ENCODE peak calls at places on chromosome 13, in five cellular contexts. One of them, this sample, is unnamed.

GRCh38 chr13:95049772-95050171 is 251.5 kb downstream of the ABCC4 start:
- ATAC-seq in GM12878: peak; percentile 40
- ATAC-seq in gastrocnemius medialis: no peak
- ATAC-seq in upper lobe of left lung: no peak
- ATAC-seq in right lobe of liver: no peak
- ATAC-seq in this sample: no peak

GRCh38 chr13:30105381-30105780 is 202.0 kb downstream of the KATNAL1 start:
- ATAC-seq in GM12878: no peak
- ATAC-seq in gastrocnemius medialis: no peak
- ATAC-seq in upper lobe of left lung: no peak
- ATAC-seq in right lobe of liver: no peak
- ATAC-seq in this sample: no peak

GRCh38 chr13:39910833-39911232 is 255.4 kb downstream of the COG6 start:
- ATAC-seq in GM12878: no peak
- ATAC-seq in gastrocnemius medialis: no peak
- ATAC-seq in upper lobe of left lung: peak; percentile 57
- ATAC-seq in right lobe of liver: no peak
- ATAC-seq in this sample: no peak

GRCh38 chr13:40207110-40207478 is 459.3 kb downstream of the FOXO1 start:
- ATAC-seq in GM12878: peak; percentile 77
- ATAC-seq in gastrocnemius medialis: no peak
- ATAC-seq in upper lobe of left lung: no peak
- ATAC-seq in right lobe of liver: no peak
- ATAC-seq in this sample: no peak

GRCh38 chr13:109412232-109412935 is 374.0 kb downstream of the IRS2 start:
- ATAC-seq in GM12878: peak; percentile 54
- ATAC-seq in gastrocnemius medialis: peak; percentile 58
- ATAC-seq in upper lobe of left lung: peak; percentile 70
- ATAC-seq in right lobe of liver: peak; percentile 89
- ATAC-seq in this sample: peak; percentile 43

GRCh38 chr13:87878706-87879105 is 207.5 kb downstream of the SLITRK5 start:
- ATAC-seq in GM12878: no peak
- ATAC-seq in gastrocnemius medialis: no peak
- ATAC-seq in upper lobe of left lung: no peak
- ATAC-seq in right lobe of liver: no peak
- ATAC-seq in this sample: no peak

GRCh38 chr13:44868397-44868796 is 120.9 kb downstream of the NUFIP1 start:
- ATAC-seq in GM12878: peak; percentile 93
- ATAC-seq in gastrocnemius medialis: no peak
- ATAC-seq in upper lobe of left lung: no peak
- ATAC-seq in right lobe of liver: no peak
- ATAC-seq in this sample: no peak

GRCh38 chr13:32825481-32825880 is 190.7 kb upstream of the KL start:
- ATAC-seq in GM12878: no peak
- ATAC-seq in gastrocnemius medialis: no peak
- ATAC-seq in upper lobe of left lung: no peak
- ATAC-seq in right lobe of liver: no peak
- ATAC-seq in this sample: no peak

GRCh38 chr13:30697177-30697953 is 38.0 kb upstream of the ALOX5AP start:
- ATAC-seq in GM12878: no peak
- ATAC-seq in gastrocnemius medialis: peak; percentile 24
- ATAC-seq in upper lobe of left lung: peak; percentile 61
- ATAC-seq in right lobe of liver: peak; percentile 62
- ATAC-seq in this sample: no peak

GRCh38 chr13:75153834-75154233 is 328.1 kb downstream of the TBC1D4 start:
- ATAC-seq in GM12878: no peak
- ATAC-seq in gastrocnemius medialis: no peak
- ATAC-seq in upper lobe of left lung: no peak
- ATAC-seq in right lobe of liver: no peak
- ATAC-seq in this sample: no peak

GRCh38 chr13:46158983-46159382 is 23.0 kb downstream of the LCP1 start:
- ATAC-seq in GM12878: no peak
- ATAC-seq in gastrocnemius medialis: no peak
- ATAC-seq in upper lobe of left lung: no peak
- ATAC-seq in right lobe of liver: no peak
- ATAC-seq in this sample: no peak

GRCh38 chr13:48938308-48938943 is 37.3 kb upstream of the FNDC3A start:
- ATAC-seq in GM12878: no peak
- ATAC-seq in gastrocnemius medialis: no peak
- ATAC-seq in upper lobe of left lung: no peak
- ATAC-seq in right lobe of liver: no peak
- ATAC-seq in this sample: no peak

GRCh38 chr13:63972328-63972727 is 2556.7 kb upstream of the PCDH20 start:
- ATAC-seq in GM12878: no peak
- ATAC-seq in gastrocnemius medialis: no peak
- ATAC-seq in upper lobe of left lung: no peak
- ATAC-seq in right lobe of liver: no peak
- ATAC-seq in this sample: no peak

GRCh38 chr13:101202590-101202989 is 213.7 kb downstream of the NALCN start:
- ATAC-seq in GM12878: no peak
- ATAC-seq in gastrocnemius medialis: no peak
- ATAC-seq in upper lobe of left lung: no peak
- ATAC-seq in right lobe of liver: no peak
- ATAC-seq in this sample: no peak

GRCh38 chr13:39874331-39875055 is 219.0 kb downstream of the COG6 start:
- ATAC-seq in GM12878: no peak
- ATAC-seq in gastrocnemius medialis: no peak
- ATAC-seq in upper lobe of left lung: no peak
- ATAC-seq in right lobe of liver: peak; percentile 63
- ATAC-seq in this sample: no peak

GRCh38 chr13:27559714-27560113 is 60.6 kb downstream of the LNX2 start:
- ATAC-seq in GM12878: peak; percentile 82
- ATAC-seq in gastrocnemius medialis: no peak
- ATAC-seq in upper lobe of left lung: no peak
- ATAC-seq in right lobe of liver: no peak
- ATAC-seq in this sample: no peak

GRCh38 chr13:113400621-113401451 is 36.9 kb upstream of the GRTP1 start:
- ATAC-seq in GM12878: no peak
- ATAC-seq in gastrocnemius medialis: peak; percentile 61
- ATAC-seq in upper lobe of left lung: no peak
- ATAC-seq in right lobe of liver: no peak
- ATAC-seq in this sample: peak; percentile 52

GRCh38 chr13:27034678-27035111 is 136.9 kb downstream of the USP12 start:
- ATAC-seq in GM12878: no peak
- ATAC-seq in gastrocnemius medialis: no peak
- ATAC-seq in upper lobe of left lung: peak; percentile 46
- ATAC-seq in right lobe of liver: peak; percentile 85
- ATAC-seq in this sample: no peak

GRCh38 chr13:24168980-24169379 is 8.5 kb downstream of the SPATA13 start:
- ATAC-seq in GM12878: no peak
- ATAC-seq in gastrocnemius medialis: no peak
- ATAC-seq in upper lobe of left lung: no peak
- ATAC-seq in right lobe of liver: peak; percentile 85
- ATAC-seq in this sample: no peak

GRCh38 chr13:104773775-104774174 is 1707.6 kb upstream of the SLC10A2 start:
- ATAC-seq in GM12878: peak; percentile 72
- ATAC-seq in gastrocnemius medialis: no peak
- ATAC-seq in upper lobe of left lung: peak; percentile 52
- ATAC-seq in right lobe of liver: peak; percentile 54
- ATAC-seq in this sample: no peak

GRCh38 chr13:58476176-58476575 is 844.6 kb downstream of the PCDH17 start:
- ATAC-seq in GM12878: no peak
- ATAC-seq in gastrocnemius medialis: no peak
- ATAC-seq in upper lobe of left lung: no peak
- ATAC-seq in right lobe of liver: no peak
- ATAC-seq in this sample: no peak

GRCh38 chr13:30448441-30448840 is 17.3 kb downstream of the HMGB1 start:
- ATAC-seq in GM12878: no peak
- ATAC-seq in gastrocnemius medialis: no peak
- ATAC-seq in upper lobe of left lung: no peak
- ATAC-seq in right lobe of liver: no peak
- ATAC-seq in this sample: no peak

GRCh38 chr13:80850771-80851170 is 509.8 kb upstream of the SPRY2 start:
- ATAC-seq in GM12878: no peak
- ATAC-seq in gastrocnemius medialis: no peak
- ATAC-seq in upper lobe of left lung: no peak
- ATAC-seq in right lobe of liver: no peak
- ATAC-seq in this sample: no peak

GRCh38 chr13:74132768-74133656 is 1.2 kb downstream of the KLF12 start:
- ATAC-seq in GM12878: peak; percentile 7
- ATAC-seq in gastrocnemius medialis: peak; percentile 29
- ATAC-seq in upper lobe of left lung: no peak
- ATAC-seq in right lobe of liver: no peak
- ATAC-seq in this sample: no peak

GRCh38 chr13:63909726-63910125 is 2494.1 kb upstream of the PCDH20 start:
- ATAC-seq in GM12878: no peak
- ATAC-seq in gastrocnemius medialis: no peak
- ATAC-seq in upper lobe of left lung: no peak
- ATAC-seq in right lobe of liver: no peak
- ATAC-seq in this sample: no peak

GRCh38 chr13:114002009-114002544 is 28.2 kb upstream of the C13orf46 start:
- ATAC-seq in GM12878: no peak
- ATAC-seq in gastrocnemius medialis: no peak
- ATAC-seq in upper lobe of left lung: no peak
- ATAC-seq in right lobe of liver: no peak
- ATAC-seq in this sample: peak; percentile 44

GRCh38 chr13:95644611-95645052 is at the start of gene DZIP1:
- ATAC-seq in GM12878: peak; percentile 81
- ATAC-seq in gastrocnemius medialis: peak; percentile 60
- ATAC-seq in upper lobe of left lung: peak; percentile 94
- ATAC-seq in right lobe of liver: peak; percentile 59
- ATAC-seq in this sample: peak; percentile 92

GRCh38 chr13:100986571-100986970 is 312.0 kb upstream of the TMTC4 start:
- ATAC-seq in GM12878: no peak
- ATAC-seq in gastrocnemius medialis: no peak
- ATAC-seq in upper lobe of left lung: no peak
- ATAC-seq in right lobe of liver: peak; percentile 50
- ATAC-seq in this sample: no peak

GRCh38 chr13:50387124-50387581 is 371.9 kb downstream of the KCNRG start:
- ATAC-seq in GM12878: peak; percentile 44
- ATAC-seq in gastrocnemius medialis: peak; percentile 90
- ATAC-seq in upper lobe of left lung: peak; percentile 85
- ATAC-seq in right lobe of liver: peak; percentile 98
- ATAC-seq in this sample: peak; percentile 55

GRCh38 chr13:97316390-97316789 is 94.3 kb downstream of the MBNL2 start:
- ATAC-seq in GM12878: no peak
- ATAC-seq in gastrocnemius medialis: no peak
- ATAC-seq in upper lobe of left lung: peak; percentile 25
- ATAC-seq in right lobe of liver: peak; percentile 39
- ATAC-seq in this sample: no peak

GRCh38 chr13:113656015-113656588 is 1.9 kb downstream of the ATP4B start:
- ATAC-seq in GM12878: no peak
- ATAC-seq in gastrocnemius medialis: no peak
- ATAC-seq in upper lobe of left lung: no peak
- ATAC-seq in right lobe of liver: no peak
- ATAC-seq in this sample: no peak

DNA sequence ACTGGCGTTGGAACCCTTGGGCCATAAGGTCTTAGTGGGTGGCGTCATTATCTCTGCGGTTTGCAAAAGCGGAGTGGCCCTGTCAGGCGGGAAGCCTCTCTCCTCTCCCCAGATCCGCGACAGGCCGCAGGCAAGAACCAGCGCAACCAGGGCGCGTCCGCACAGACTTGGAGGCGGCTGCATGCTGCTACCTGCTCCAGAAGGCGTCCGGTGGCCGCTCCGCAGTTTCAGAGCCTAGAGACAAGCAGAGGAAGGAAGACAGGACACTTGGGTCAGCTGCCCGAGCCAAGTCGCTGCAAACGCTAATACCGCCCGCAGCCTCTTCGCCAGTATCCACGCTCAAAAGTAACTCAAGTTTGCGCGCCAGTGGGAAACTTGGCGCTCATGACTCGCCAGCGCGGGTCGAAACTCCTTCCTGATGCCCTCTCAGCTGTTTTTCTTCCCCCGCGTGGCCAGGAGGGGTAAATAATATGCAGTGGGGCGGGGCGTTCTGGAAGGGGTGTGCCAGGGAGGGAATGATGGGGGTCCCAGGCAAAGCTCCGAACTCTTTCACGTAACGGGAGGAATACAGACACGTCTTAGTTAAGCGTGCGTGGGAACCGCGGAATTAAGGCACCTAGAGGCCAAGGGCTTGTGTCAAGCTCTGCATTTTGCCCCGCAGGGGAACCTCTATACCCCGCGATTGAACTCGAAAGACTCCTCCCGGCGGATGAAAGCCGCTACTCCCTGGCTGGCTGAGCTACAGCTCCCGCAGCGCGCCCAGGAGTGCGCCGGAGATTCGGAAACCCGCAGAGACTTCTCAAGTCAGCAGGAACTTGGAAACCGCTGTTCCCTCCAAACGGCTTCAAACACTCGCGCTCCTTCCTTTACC is at the start of gene EDNRB:
- ATAC-seq in GM12878: peak; percentile 65
- ATAC-seq in gastrocnemius medialis: peak; percentile 44
- ATAC-seq in upper lobe of left lung: peak; percentile 72
- ATAC-seq in right lobe of liver: peak; percentile 70
- ATAC-seq in this sample: peak; percentile 60
- TF ChIP-seq POLR2A in GM12878: no peak
- TF ChIP-seq POLR2A in gastrocnemius medialis: peak; percentile 18
- TF ChIP-seq POLR2A in upper lobe of left lung: peak; percentile 44
- TF ChIP-seq POLR2A in right lobe of liver: peak; percentile 21
- TF ChIP-seq POLR2A in this sample: no peak

GRCh38 chr13:25770601-25771000 is 281.2 kb downstream of the SHISA2 start:
- ATAC-seq in GM12878: no peak
- ATAC-seq in gastrocnemius medialis: no peak
- ATAC-seq in upper lobe of left lung: no peak
- ATAC-seq in right lobe of liver: no peak
- ATAC-seq in this sample: no peak
- H3K4me1 ChIP-seq in GM12878: no peaks in the 10 kb centered on the region
- H3K4me1 ChIP-seq in gastrocnemius medialis: no peaks in the 10 kb centered on the region
- H3K4me1 ChIP-seq in upper lobe of left lung: no peaks in the 10 kb centered on the region
- H3K4me1 ChIP-seq in right lobe of liver: no peaks in the 10 kb centered on the region
- H3K4me1 ChIP-seq in this sample: no peaks in the 10 kb centered on the region

GRCh38 chr13:103634066-103634465 is 567.8 kb upstream of the SLC10A2 start:
- ATAC-seq in GM12878: no peak
- ATAC-seq in gastrocnemius medialis: no peak
- ATAC-seq in upper lobe of left lung: no peak
- ATAC-seq in right lobe of liver: no peak
- ATAC-seq in this sample: no peak
- TF ChIP-seq POLR2A in GM12878: no peak
- TF ChIP-seq POLR2A in gastrocnemius medialis: no peak
- TF ChIP-seq POLR2A in upper lobe of left lung: no peak
- TF ChIP-seq POLR2A in right lobe of liver: no peak
- TF ChIP-seq POLR2A in this sample: no peak

DNA sequence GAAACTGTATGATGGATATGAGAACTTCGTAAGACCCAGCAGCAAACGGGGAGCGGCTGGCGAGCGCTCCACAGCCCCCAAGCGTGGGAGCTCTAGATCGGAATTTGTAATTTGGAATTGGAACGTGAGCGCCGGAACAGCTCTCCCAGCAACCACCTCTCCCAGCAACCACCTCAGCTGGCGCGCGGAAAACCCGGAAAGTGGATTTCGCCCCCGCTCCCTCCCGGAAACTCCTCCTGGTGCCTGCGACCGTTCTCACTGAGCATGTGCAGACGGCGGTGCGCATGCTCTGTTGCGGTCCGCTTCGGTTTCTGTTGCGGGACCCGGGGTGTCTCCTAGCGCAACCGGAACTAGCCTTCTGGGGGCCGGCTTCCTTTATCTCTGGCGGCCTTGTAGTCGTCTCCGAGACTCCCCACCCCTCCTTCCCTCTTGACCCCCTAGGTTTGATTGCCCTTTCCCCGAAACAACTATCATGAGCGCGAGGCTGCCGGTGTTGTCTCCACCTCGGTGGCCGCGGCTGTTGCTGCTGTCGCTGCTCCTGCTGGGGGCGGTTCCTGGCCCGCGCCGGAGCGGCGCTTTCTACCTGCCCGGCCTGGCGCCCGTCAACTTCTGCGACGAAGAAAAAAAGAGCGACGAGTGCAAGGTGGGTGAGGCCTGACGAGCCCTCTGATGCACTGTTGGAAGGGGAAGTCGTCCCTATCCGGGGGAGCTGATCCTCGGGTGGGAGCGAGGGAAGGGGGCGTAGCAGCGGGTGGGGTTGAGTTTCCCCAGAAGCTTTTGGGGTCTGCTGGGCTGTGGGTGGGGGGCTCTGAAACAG is at the start of gene TM9SF2:
- ATAC-seq in GM12878: peak; percentile 72
- ATAC-seq in gastrocnemius medialis: peak; percentile 76
- ATAC-seq in upper lobe of left lung: peak; percentile 94
- ATAC-seq in right lobe of liver: peak; percentile 72
- ATAC-seq in this sample: peak; percentile 88
- H3K4me1 ChIP-seq in GM12878: peaks cover 12% of the 10 kb centered on the region
- H3K4me1 ChIP-seq in gastrocnemius medialis: peaks cover 64% of the 10 kb centered on the region
- H3K4me1 ChIP-seq in upper lobe of left lung: peaks cover 63% of the 10 kb centered on the region
- H3K4me1 ChIP-seq in right lobe of liver: no peaks in the 10 kb centered on the region
- H3K4me1 ChIP-seq in this sample: peaks cover 69% of the 10 kb centered on the region